ENCODE peak calls at places on chromosome 11, in four cellular contexts. Y is brain microvascular endothelial cell, E is BJ, B is pancreas. J is an unnamed sample.
A peak's percentile ranks its signal among the peaks of the same experiment; 100 is the strongest.

GRCh38 chr11:69513196-69513595 is 31.7 kb downstream of the LINC01488 start:
- DNase-seq in E (no peak), Y (no peak), B (no peak), J (no peak)

GRCh38 chr11:130451261-130452019 is 3.0 kb downstream of the ADAMTS15 start:
- DNase-seq in E (no peak), Y (peak; percentile 32), B (no peak), J (no peak)

GRCh38 chr11:84105148-84105547 is 819.0 kb upstream of the CCDC90B start:
- DNase-seq in Y (no peak), B (no peak), E (no peak), J (no peak)

GRCh38 chr11:63020671-63021255 is 5.1 kb upstream of the SLC22A8 start:
- DNase-seq in E (no peak), Y (no peak), B (no peak), J (peak; percentile 93)

GRCh38 chr11:42179211-42179610 is 719.8 kb upstream of the LRRC4C start:
- DNase-seq in B (no peak), E (no peak), Y (no peak), J (no peak)

GRCh38 chr11:67372232-67372992 is 986 bp downstream of the CLCF1 start:
- DNase-seq in B (no peak), E (no peak), Y (no peak), J (peak; percentile 79)

GRCh38 chr11:71940561-71941219 is 11.8 kb downstream of the RNF121 start:
- DNase-seq in Y (no peak), E (no peak), B (no peak), J (no peak)

GRCh38 chr11:113188433-113188834 is 125.9 kb upstream of the TTC12 start:
- DNase-seq in Y (no peak), B (no peak), E (no peak), J (no peak)

GRCh38 chr11:65216830-65217229 is 35.1 kb downstream of the CAPN1 start:
- DNase-seq in B (no peak), E (no peak), Y (no peak), J (peak; percentile 61)

GRCh38 chr11:114131366-114131963 is 72.0 kb downstream of the ZBTB16 start:
- DNase-seq in Y (no peak), B (no peak), E (no peak), J (no peak)

GRCh38 chr11:31240340-31240904 is 129.1 kb downstream of the DCDC1 start:
- DNase-seq in E (no peak), Y (peak; percentile 34), B (peak; percentile 15), J (peak; percentile 65)

GRCh38 chr11:129279326-129280026 is 87.4 kb upstream of the ARHGAP32 start:
- DNase-seq in Y (peak; percentile 38), E (no peak), B (peak; percentile 80), J (peak; percentile 92)

GRCh38 chr11:10540546-10540914 is 457 bp downstream of the RNF141 start:
- DNase-seq in Y (peak; percentile 13), E (no peak), B (peak; percentile 75), J (no peak)

GRCh38 chr11:3195251-3196160 is 23.1 kb downstream of the MRGPRG start:
- DNase-seq in E (no peak), Y (peak; percentile 6), B (no peak), J (peak; percentile 69)

GRCh38 chr11:45285931-45286632 is at the start of gene SYT13:
- DNase-seq in E (no peak), B (peak; percentile 66), Y (no peak), J (peak; percentile 94)

GRCh38 chr11:66639066-66639813 is 737 bp downstream of the RBM4 start:
- DNase-seq in Y (peak; percentile 22), E (no peak), B (peak; percentile 40), J (no peak)

GRCh38 chr11:129373489-129373953 is 2.1 kb upstream of the BARX2 start:
- DNase-seq in B (no peak), Y (no peak), E (no peak), J (no peak)

GRCh38 chr11:134691985-134692384 is 279.9 kb upstream of the B3GAT1 start:
- DNase-seq in E (no peak), B (no peak), Y (peak; percentile 3), J (no peak)

GRCh38 chr11:12287374-12288211 is 89.8 kb upstream of the PARVA start:
- DNase-seq in B (no peak), Y (peak; percentile 98), E (peak; percentile 87), J (peak; percentile 93)

GRCh38 chr11:46903846-46904245 is 14.5 kb downstream of the LRP4 start:
- DNase-seq in B (no peak), E (no peak), Y (no peak), J (peak; percentile 30)

GRCh38 chr11:79440451-79441158 is at the start of gene TENM4:
- DNase-seq in Y (no peak), B (peak; percentile 48), E (no peak), J (peak; percentile 85)

GRCh38 chr11:44854146-44854545 is 96.5 kb downstream of the TP53I11 start:
- DNase-seq in E (no peak), B (no peak), Y (no peak), J (no peak)

GRCh38 chr11:12232819-12233601 is 122.6 kb downstream of the MICAL2 start:
- DNase-seq in Y (peak; percentile 95), E (peak; percentile 76), B (no peak), J (no peak)

GRCh38 chr11:19080579-19080993 is 20.1 kb upstream of the MRGPRX2 start:
- DNase-seq in E (peak; percentile 35), B (peak; percentile 87), Y (no peak), J (no peak)

GRCh38 chr11:77416357-77416756 is 57.5 kb downstream of the PAK1 start:
- DNase-seq in B (no peak), E (no peak), Y (no peak), J (no peak)

GRCh38 chr11:115930276-115930675 is 426.1 kb upstream of the CADM1 start:
- DNase-seq in Y (no peak), E (no peak), B (no peak), J (no peak)
- H3K4me3 ChIP-seq in Y (no peak overlapping the region), E (no peak overlapping the region), B (no peak overlapping the region), J (no peak overlapping the region)

GRCh38 chr11:61510178-61510979 is 1.8 kb downstream of the LRRC10B start:
- DNase-seq in B (no peak), E (no peak), Y (no peak), J (no peak)
- H3K27me3 ChIP-seq in B (no peaks in the 10 kb centered on the region), E (peaks cover 38% of the 10 kb centered on the region), Y (peaks cover 53% of the 10 kb centered on the region), J (peaks cover 50% of the 10 kb centered on the region)

DNA sequence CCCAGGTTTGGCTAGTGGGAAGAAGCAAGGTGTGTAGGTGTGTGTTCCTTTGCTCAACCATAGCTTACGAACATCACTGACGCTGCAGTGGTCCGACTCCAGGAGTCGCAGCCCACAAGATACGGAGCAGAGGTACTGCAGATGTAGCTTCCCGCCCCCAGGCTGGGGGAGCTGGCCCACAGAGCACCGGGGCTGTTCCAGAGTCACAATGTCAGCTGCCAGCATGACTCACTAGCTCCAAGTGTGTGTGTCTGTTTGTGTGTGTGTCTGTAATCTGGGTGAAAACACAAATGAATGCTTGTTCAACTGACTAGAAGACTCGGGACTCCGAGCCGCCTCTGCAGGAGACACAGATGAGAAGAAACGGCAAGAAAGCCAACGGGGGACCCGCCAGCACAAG is 10.5 kb downstream of the VSIG10L2 start:
- DNase-seq in B (no peak), E (no peak), Y (no peak), J (no peak)
- TF ChIP-seq CTCF in B (no peak), E (no peak), Y (no peak), J (no peak)

DNA sequence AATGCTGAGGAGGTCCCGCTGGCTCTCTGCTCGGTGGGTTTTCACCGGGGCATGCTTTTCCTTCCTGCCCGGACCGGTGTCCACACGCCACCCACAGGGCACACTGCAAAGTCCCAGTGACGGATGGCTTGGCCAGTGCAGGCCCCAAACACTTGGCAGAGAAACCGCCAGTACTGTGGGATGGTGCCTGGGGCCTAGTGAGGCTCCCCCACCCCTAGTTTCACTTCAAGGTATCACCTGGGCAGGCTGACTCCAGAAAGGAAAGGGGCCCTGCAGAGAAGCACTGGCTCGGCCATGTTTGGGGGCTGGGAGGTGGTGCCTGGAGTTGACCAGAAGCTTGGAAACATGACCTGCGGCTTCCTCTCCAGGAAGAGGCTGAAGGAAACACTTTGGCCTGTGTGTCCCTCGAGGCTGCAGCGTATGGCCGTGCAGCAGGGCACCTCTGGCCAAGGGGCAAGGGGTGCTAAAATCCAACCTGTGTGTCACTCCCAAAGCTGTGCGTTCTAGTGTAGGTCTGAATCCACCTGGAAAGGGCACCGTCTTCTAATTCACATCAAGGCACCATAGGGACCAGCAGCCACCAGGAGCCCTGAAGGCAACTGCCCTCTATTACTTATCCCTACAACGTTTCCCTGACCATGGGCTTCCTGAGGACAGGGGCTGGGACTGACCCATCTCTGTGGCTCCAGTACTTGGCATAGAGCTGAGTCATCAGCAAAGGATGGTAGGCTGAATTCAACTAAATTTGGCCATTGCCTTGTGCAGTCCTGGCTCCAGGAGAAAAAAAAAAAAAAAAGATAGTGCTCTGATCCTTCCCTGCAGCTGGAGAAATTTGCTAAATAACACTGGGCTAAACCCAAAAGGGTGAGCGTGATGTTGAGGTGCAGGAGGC is 22.6 kb downstream of the TPBGL start:
- DNase-seq in E (no peak), Y (no peak), B (no peak), J (peak; percentile 72)
- H3K4me3 ChIP-seq in E (no peak overlapping the region), Y (no peak overlapping the region), B (no peak overlapping the region), J (no peak overlapping the region)